ENCODE peak calls at places on chromosome 19, in six cellular contexts. E, X, O, A, Q and U are unnamed samples.

GRCh38 chr19:11345122-11345752 is 831 bp downstream of the TMEM205 start:
- DNase-seq in O (no peak), E (no peak), X (no peak), Q (no peak), A (no peak), U (no peak)

GRCh38 chr19:42175952-42176648 is 41.4 kb downstream of the DEDD2 start:
- DNase-seq in Q (no peak), O (no peak), X (no peak), A (no peak), E (peak), U (no peak)

GRCh38 chr19:3176715-3177501 is 1.7 kb upstream of the S1PR4 start:
- DNase-seq in X (no peak), E (no peak), A (peak), O (peak), Q (no peak), U (no peak)

GRCh38 chr19:46863818-46864629 is 3.2 kb downstream of the ARHGAP35 start:
- DNase-seq in E (peak), O (no peak), Q (no peak), X (no peak), A (peak), U (peak)

GRCh38 chr19:35055715-35056179 is 14.2 kb downstream of the HPN start:
- DNase-seq in X (no peak), E (peak), A (peak), Q (no peak), O (no peak), U (no peak)

GRCh38 chr19:44694184-44694579 is 4.8 kb upstream of the CEACAM16 start:
- DNase-seq in X (no peak), Q (no peak), E (no peak), A (no peak), O (no peak), U (no peak)

GRCh38 chr19:48445256-48445605 is 552 bp upstream of the GRWD1 start:
- DNase-seq in X (no peak), Q (peak), O (peak), E (no peak), A (peak), U (peak)

GRCh38 chr19:42634409-42635232 is 39.9 kb upstream of the CEACAM8 start:
- DNase-seq in E (peak), Q (peak), X (no peak), O (peak), A (peak), U (no peak)

GRCh38 chr19:16018106-16018755 is 58.1 kb upstream of the TPM4 start:
- DNase-seq in O (no peak), E (no peak), X (no peak), A (no peak), Q (no peak), U (no peak)

GRCh38 chr19:1516395-1516753 is 3.6 kb upstream of the ADAMTSL5 start:
- DNase-seq in O (no peak), Q (no peak), E (no peak), X (no peak), A (no peak), U (no peak)

GRCh38 chr19:28468701-28469459 is 744.1 kb downstream of the UQCRFS1 start:
- DNase-seq in E (peak), X (no peak), O (no peak), A (no peak), Q (no peak), U (no peak)

GRCh38 chr19:10871711-10872550 is 578 bp downstream of the CARM1 start:
- DNase-seq in O (no peak), A (no peak), E (peak), X (peak), Q (peak), U (no peak)

GRCh38 chr19:34502582-34503545 is 21.3 kb downstream of the WTIP start:
- DNase-seq in E (peak), O (no peak), A (no peak), X (no peak), Q (no peak), U (no peak)

DNA sequence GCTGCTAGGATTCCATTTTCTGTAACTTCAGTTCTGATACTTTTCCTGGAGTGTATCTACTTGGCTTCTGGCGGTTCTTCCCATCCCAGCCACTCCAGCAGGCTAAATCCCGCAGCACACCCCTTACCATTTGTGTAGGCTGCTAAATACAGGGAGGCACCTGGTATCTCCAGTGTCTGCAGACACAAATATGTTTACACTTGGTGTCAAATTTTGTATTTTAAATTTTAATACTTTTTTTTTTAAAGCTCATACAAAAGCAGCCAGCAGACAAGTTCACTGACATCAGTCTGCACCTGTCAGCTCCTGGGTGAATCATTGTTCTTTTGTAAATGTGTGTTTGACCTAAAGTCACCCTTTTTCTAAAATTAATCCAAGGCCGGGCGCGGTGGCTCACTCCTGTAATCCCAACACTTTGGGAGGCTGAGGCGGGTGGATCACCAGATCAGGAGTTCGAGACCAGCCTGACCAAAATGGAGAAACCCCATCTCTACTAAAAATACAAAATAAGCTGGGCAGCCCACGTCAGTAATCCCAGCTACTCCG is 3.4 kb upstream of the ZSCAN4 start:
- DNase-seq in X (no peak), E (no peak), Q (no peak), O (no peak), A (no peak), U (no peak)
- TF ChIP-seq CTCF in X (no peak), E (no peak), Q (no peak), O (no peak), A (no peak), U (no peak)

GRCh38 chr19:45852941-45853340 is 10.0 kb downstream of the SYMPK start:
- DNase-seq in Q (no peak), A (no peak), E (no peak), X (no peak), O (no peak), U (no peak)

GRCh38 chr19:45852145-45852750 is 10.7 kb downstream of the SYMPK start:
- DNase-seq in Q (no peak), A (peak), X (no peak), E (no peak), O (no peak), U (no peak)

GRCh38 chr19:45847661-45848060 is 15.3 kb downstream of the SYMPK start:
- DNase-seq in A (no peak), O (no peak), E (no peak), Q (no peak), X (no peak), U (no peak)

GRCh38 chr19:45854167-45854778 is 8.7 kb downstream of the SYMPK start:
- DNase-seq in X (no peak), A (no peak), E (no peak), Q (no peak), O (no peak), U (no peak)

GRCh38 chr19:45848922-45849321 is 14.0 kb downstream of the SYMPK start:
- DNase-seq in Q (no peak), E (no peak), A (no peak), O (no peak), X (no peak), U (no peak)
- TF ChIP-seq CTCF in Q (no peak), E (peak), A (peak), O (peak), X (no peak), U (peak)

GRCh38 chr19:19026299-19026971 is 6.9 kb downstream of the SUGP2 start:
- DNase-seq in O (no peak), X (no peak), A (no peak), E (no peak), Q (no peak), U (no peak)
- TF ChIP-seq CTCF in O (peak), X (no peak), A (no peak), E (no peak), Q (no peak), U (peak)

DNA sequence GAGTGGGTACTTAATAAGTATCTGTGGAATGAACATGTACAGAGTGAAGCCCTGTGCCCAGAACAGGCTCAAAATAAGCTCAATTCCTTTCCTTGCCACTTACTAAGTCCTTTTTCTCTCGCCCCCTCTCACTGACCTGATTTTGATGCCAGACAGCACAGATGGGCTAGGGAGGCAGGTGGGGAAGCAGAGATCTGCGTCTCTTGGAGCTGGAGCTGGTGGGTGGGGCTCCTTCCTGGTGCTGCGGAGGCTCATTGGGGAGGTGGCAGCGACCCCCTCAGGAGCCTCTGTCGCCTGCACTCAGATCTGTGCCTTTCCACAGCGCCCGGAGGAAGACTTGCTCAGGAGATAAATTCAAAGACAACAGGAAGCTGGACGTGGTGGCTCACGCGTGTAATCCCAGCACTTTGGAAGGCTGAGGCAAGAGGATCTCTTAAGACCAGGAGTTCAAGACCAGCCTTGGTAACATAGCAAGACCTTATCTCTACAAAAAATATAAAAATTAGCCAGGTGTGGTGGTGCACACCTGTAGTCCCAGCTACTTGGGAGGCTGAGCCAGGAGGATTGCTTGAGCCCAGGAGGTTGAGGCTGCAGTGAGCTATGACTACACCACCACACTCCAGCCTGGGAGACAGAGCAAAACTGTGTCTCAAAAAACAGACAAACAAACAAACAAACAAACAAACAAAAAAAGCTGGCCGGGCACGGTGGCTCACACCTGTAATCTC is 14.6 kb downstream of the AKT2 start:
- DNase-seq in A (no peak), O (no peak), Q (no peak), E (peak), X (no peak), U (no peak)
- TF ChIP-seq CTCF in A (no peak), O (no peak), Q (no peak), E (no peak), X (no peak), U (no peak)

DNA sequence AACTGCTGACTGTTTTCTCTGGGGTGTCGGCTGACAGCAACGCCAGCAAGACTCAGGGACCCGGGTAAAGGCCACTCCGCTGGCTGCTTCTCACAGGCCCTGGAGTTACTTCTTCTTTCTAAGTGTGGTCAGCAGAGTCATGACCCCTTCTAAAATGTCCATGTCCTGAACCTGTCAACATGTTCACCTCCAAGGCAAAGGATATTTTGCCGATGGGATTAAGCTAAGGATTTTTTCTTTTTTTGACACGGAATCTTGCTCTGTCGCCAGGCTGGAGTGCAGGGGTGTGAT is 7.9 kb downstream of the PEX11G start:
- DNase-seq in Q (no peak), X (no peak), O (no peak), E (no peak), A (no peak), U (no peak)
- TF ChIP-seq CTCF in Q (no peak), X (no peak), O (no peak), E (no peak), A (no peak), U (no peak)

GRCh38 chr19:53703361-53703760 is 71.6 kb downstream of the DPRX start:
- DNase-seq in O (no peak), A (no peak), X (no peak), Q (no peak), E (no peak), U (no peak)

GRCh38 chr19:53704011-53704410 is 72.2 kb downstream of the DPRX start:
- DNase-seq in A (no peak), Q (no peak), X (no peak), E (no peak), O (no peak), U (no peak)

DNA sequence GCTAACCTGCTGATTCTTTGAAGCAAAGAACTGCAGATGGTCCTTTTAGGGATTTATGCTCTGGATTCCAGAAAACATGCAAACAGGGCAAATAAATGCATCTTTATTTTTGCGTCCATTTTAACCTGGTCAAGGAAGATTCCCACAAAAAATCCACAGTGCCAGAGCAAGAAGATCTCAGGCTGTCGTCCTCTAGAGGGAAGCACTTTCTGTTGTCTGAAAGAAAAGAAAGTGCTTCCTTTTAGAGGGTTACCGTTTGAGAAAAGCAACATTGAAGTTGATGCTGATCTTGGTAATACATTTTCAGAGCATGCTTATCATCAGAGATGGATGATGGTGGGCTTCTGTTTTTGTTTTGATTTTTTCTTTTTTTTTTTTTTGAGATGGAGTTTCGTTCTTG is 75.5 kb downstream of the DPRX start:
- DNase-seq in O (no peak), Q (no peak), X (no peak), A (no peak), E (no peak), U (no peak)
- TF ChIP-seq CTCF in O (no peak), Q (no peak), X (no peak), A (no peak), E (no peak), U (no peak)

GRCh38 chr19:12733369-12733896 is 1.1 kb downstream of the TRIR start:
- DNase-seq in O (no peak), Q (no peak), X (no peak), E (no peak), A (peak), U (no peak)
- TF ChIP-seq CTCF in O (peak), Q (peak), X (no peak), E (no peak), A (no peak), U (peak)

GRCh38 chr19:51364200-51365106 is 1.7 kb downstream of the ETFB start:
- DNase-seq in X (no peak), Q (no peak), O (no peak), E (no peak), A (peak), U (no peak)
- TF ChIP-seq CTCF in X (no peak), Q (no peak), O (no peak), E (no peak), A (no peak), U (no peak)